ENCODE peak calls at places on chromosomes 1 and 21, in four cellular contexts. I is colonic mucosa, N is tibial nerve, K is left ventricle myocardium inferior. V is an unnamed sample.

GRCh38 chr1:6420594-6421042 is 899 bp upstream of the HES2 start:
- DNase-seq in I (peak; percentile 77), K (no peak), N (no peak), V (no peak)

GRCh38 chr1:167774710-167775109 is 52.9 kb downstream of the MPZL1 start:
- DNase-seq in N (no peak), I (no peak), K (no peak), V (no peak)

GRCh38 chr1:42941640-42942330 is 16.9 kb downstream of the SLC2A1 start:
- DNase-seq in I (peak; percentile 89), K (peak; percentile 79), N (no peak), V (no peak)

GRCh38 chr1:1680912-1681273 is 11.7 kb downstream of the SLC35E2B start:
- DNase-seq in N (no peak), K (peak; percentile 12), I (peak; percentile 52), V (no peak)

GRCh38 chr1:23525558-23526174 is 5.4 kb downstream of the E2F2 start:
- DNase-seq in K (no peak), I (peak; percentile 61), N (no peak), V (no peak)

GRCh38 chr1:89637496-89637895 is 4.6 kb downstream of the LRRC8C start:
- DNase-seq in I (no peak), N (no peak), K (no peak), V (no peak)

GRCh38 chr1:202189012-202189790 is 4.4 kb upstream of the LGR6 start:
- DNase-seq in I (peak; percentile 83), N (peak; percentile 31), K (peak; percentile 73), V (peak; percentile 98)

GRCh38 chr1:3541465-3541864 is 69.8 kb downstream of the MEGF6 start:
- DNase-seq in K (no peak), I (no peak), N (no peak), V (no peak)

GRCh38 chr1:232634086-232634485 is 4.2 kb upstream of the SIPA1L2 start:
- DNase-seq in I (peak; percentile 74), K (peak; percentile 19), N (no peak), V (peak; percentile 46)

GRCh38 chr1:183032122-183032921 is 9.1 kb downstream of the LAMC1 start:
- DNase-seq in N (no peak), K (no peak), I (no peak), V (no peak)

GRCh38 chr1:59171788-59172187 is 125.1 kb upstream of the FGGY start:
- DNase-seq in K (no peak), N (no peak), I (no peak), V (no peak)

GRCh38 chr21:31343680-31344480 is at the start of gene TIAM1:
- DNase-seq in I (peak; percentile 46), N (peak; percentile 52), K (peak; percentile 68), V (no peak)

GRCh38 chr21:44933199-44933937 is 6.5 kb upstream of the SLX9 start:
- DNase-seq in I (no peak), N (no peak), K (peak; percentile 12), V (no peak)

GRCh38 chr1:31570228-31570627 is 6.1 kb upstream of the TINAGL1 start:
- DNase-seq in N (no peak), I (peak; percentile 16), K (no peak), V (no peak)

GRCh38 chr1:16979475-16980327 is 719 bp downstream of the MFAP2 start:
- DNase-seq in I (no peak), K (no peak), N (no peak), V (no peak)

GRCh38 chr1:198605880-198606458 is 32.9 kb upstream of the PTPRC start:
- DNase-seq in K (no peak), I (no peak), N (no peak), V (no peak)

GRCh38 chr1:155083865-155084721 is 5.5 kb downstream of the EFNA3 start:
- DNase-seq in I (peak; percentile 89), N (no peak), K (no peak), V (peak; percentile 66)

GRCh38 chr1:15952317-15953258 is 23.3 kb downstream of the ZBTB17 start:
- DNase-seq in I (no peak), N (no peak), K (no peak), V (no peak)

GRCh38 chr1:55955237-55955636 is 624.1 kb downstream of the PLPP3 start:
- DNase-seq in I (no peak), K (no peak), N (no peak), V (no peak)

GRCh38 chr1:33276573-33277298 is 20.4 kb downstream of the ZNF362 start:
- DNase-seq in I (no peak), N (no peak), K (no peak), V (no peak)

GRCh38 chr21:29293495-29293894 is 5.2 kb upstream of the BACH1 start:
- DNase-seq in I (no peak), N (no peak), K (no peak), V (no peak)

GRCh38 chr1:176826265-176826664 is 338.2 kb downstream of the ASTN1 start:
- DNase-seq in K (no peak), I (no peak), N (no peak), V (peak; percentile 58)

GRCh38 chr1:227948493-227949260 is 945 bp upstream of the WNT9A start:
- DNase-seq in K (no peak), N (no peak), I (peak; percentile 20), V (no peak)

GRCh38 chr21:18041012-18041411 is 203.6 kb upstream of the CHODL start:
- DNase-seq in I (no peak), K (no peak), N (no peak), V (peak; percentile 64)

GRCh38 chr1:16199700-16200099 is 12.8 kb downstream of the ARHGEF19 start:
- DNase-seq in I (no peak), N (no peak), K (no peak), V (no peak)

GRCh38 chr1:6108476-6108875 is 62.8 kb downstream of the KCNAB2 start:
- DNase-seq in K (no peak), N (no peak), I (no peak), V (no peak)

GRCh38 chr1:241401156-241401555 is 44.2 kb upstream of the RGS7 start:
- DNase-seq in K (no peak), I (no peak), N (no peak), V (no peak)

GRCh38 chr1:209839875-209840491 is 12.2 kb downstream of the UTP25 start:
- DNase-seq in K (no peak), N (no peak), I (no peak), V (no peak)

GRCh38 chr21:39633043-39633442 is 20.3 kb downstream of the B3GALT5 start:
- DNase-seq in N (no peak), K (no peak), I (peak; percentile 18), V (no peak)

GRCh38 chr1:49102752-49103151 is 326.1 kb upstream of the BEND5 start:
- DNase-seq in I (no peak), N (no peak), K (no peak), V (no peak)

GRCh38 chr1:29177022-29177705 is 4.5 kb downstream of the SRSF4 start:
- DNase-seq in N (no peak), I (no peak), K (no peak), V (no peak)
- H3K27ac ChIP-seq in N (no peak overlapping the region), I (peak overlapping the region; percentile 8), K (peak overlapping the region; percentile 100), V (no peak overlapping the region)

DNA sequence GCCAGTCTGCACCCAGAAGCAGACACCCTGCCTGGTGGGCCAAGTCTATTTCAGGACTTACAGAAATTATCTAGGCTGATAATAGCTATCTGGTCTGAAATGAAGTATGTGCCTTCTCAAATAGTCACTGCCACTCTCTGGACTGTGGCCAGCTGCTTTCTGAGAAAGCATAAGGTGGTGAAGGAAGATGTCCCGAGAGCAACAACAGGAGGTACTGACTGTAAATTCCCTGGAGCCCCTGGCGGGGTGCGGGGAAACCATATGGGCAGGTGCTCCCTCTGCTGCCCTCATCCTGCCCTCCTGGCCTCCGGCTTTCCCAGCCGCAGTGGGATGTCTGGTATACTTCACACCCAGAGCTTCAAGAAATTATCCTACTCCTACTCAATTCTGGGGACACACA is 86.8 kb downstream of the TGFBR3 start:
- DNase-seq in N (no peak), K (peak; percentile 32), I (no peak), V (peak; percentile 55)
- H3K27ac ChIP-seq in N (no peak overlapping the region), K (peak overlapping the region; percentile 63), I (no peak overlapping the region), V (no peak overlapping the region)

GRCh38 chr1:96721053-96721381 is 567 bp upstream of the PTBP2 start:
- DNase-seq in N (no peak), K (no peak), I (no peak), V (no peak)
- H3K27ac ChIP-seq in N (peak overlapping the region; percentile 95), K (peak overlapping the region; percentile 96), I (peak overlapping the region; percentile 83), V (peak overlapping the region; percentile 96)

GRCh38 chr1:147472489-147472888 is 68.8 kb upstream of the BCL9 start:
- DNase-seq in K (no peak), I (no peak), N (no peak), V (no peak)
- H3K27ac ChIP-seq in K (no peak overlapping the region), I (no peak overlapping the region), N (no peak overlapping the region), V (no peak overlapping the region)

V was measured in WERI-Rb-1.